ENCODE peak calls at places on chromosomes 3 and 15, in six cellular contexts. J, Q, V, H, N and W are unnamed samples.

GRCh38 chr15:31272558-31273257 is 53.9 kb upstream of the KLF13 start:
- DNase-seq in H (no peak), J (no peak), Q (peak), N (peak), V (no peak), W (no peak)

GRCh38 chr3:182252802-182253201 is 540.5 kb upstream of the ATP11B start:
- DNase-seq in H (no peak), N (no peak), V (no peak), J (no peak), Q (no peak), W (no peak)

GRCh38 chr3:184583345-184584000 is 21.9 kb downstream of the EPHB3 start:
- DNase-seq in H (no peak), V (no peak), Q (no peak), N (no peak), J (no peak), W (peak)

GRCh38 chr15:85837011-85837433 is 42.3 kb upstream of the KLHL25 start:
- DNase-seq in Q (peak), J (no peak), V (no peak), N (no peak), H (no peak), W (no peak)

GRCh38 chr3:177935008-177935407 is 601.2 kb upstream of the KCNMB2 start:
- DNase-seq in V (peak), N (no peak), Q (no peak), H (no peak), J (no peak), W (no peak)

GRCh38 chr3:123414958-123415792 is 33.7 kb downstream of the ADCY5 start:
- DNase-seq in J (no peak), V (no peak), N (no peak), Q (no peak), H (no peak), W (no peak)

GRCh38 chr15:89104172-89104564 is 15.9 kb downstream of the ABHD2 start:
- DNase-seq in H (no peak), Q (no peak), J (no peak), N (peak), V (no peak), W (no peak)

GRCh38 chr15:71328453-71328852 is 213.2 kb downstream of the THSD4 start:
- DNase-seq in N (no peak), H (no peak), Q (no peak), J (no peak), V (no peak), W (no peak)

GRCh38 chr3:177201707-177202397 is 4.6 kb upstream of the TBL1XR1 start:
- DNase-seq in V (no peak), J (no peak), H (no peak), Q (no peak), N (peak), W (no peak)

GRCh38 chr3:50260027-50260941 is 8.7 kb upstream of the SEMA3B start:
- DNase-seq in H (peak), N (peak), V (peak), Q (peak), J (peak), W (peak)

GRCh38 chr3:169865176-169865800 is 4.4 kb downstream of the LRRC31 start:
- DNase-seq in V (no peak), J (no peak), N (no peak), H (no peak), Q (no peak), W (no peak)

GRCh38 chr3:123082370-123083065 is 15.7 kb downstream of the PDIA5 start:
- DNase-seq in V (no peak), Q (no peak), J (no peak), N (peak), H (no peak), W (no peak)

GRCh38 chr15:29083161-29083560 is 186.5 kb downstream of the NSMCE3 start:
- DNase-seq in Q (peak), N (no peak), J (no peak), H (no peak), V (no peak), W (no peak)

GRCh38 chr3:126107203-126107939 is 23.4 kb upstream of the SLC41A3 start:
- DNase-seq in Q (no peak), N (peak), J (no peak), V (no peak), H (no peak), W (no peak)

GRCh38 chr3:24300949-24301348 is 193.7 kb downstream of the THRB start:
- DNase-seq in N (no peak), J (no peak), Q (no peak), H (no peak), V (no peak), W (no peak)